ENCODE peak calls at places on chromosomes 2 and 18, in five cellular contexts. L is NCI-H774, R is NCI-H1092 treated with DMSO at 0.1 percent for 48 hours, K is dorsolateral prefrontal cortex, I is astrocyte of the cerebellum. W is an unnamed sample.

GRCh38 chr2:230267556-230267955 is 42.0 kb downstream of the SP140 start:
- DNase-seq in L (no peak), R (no peak), K (no peak), I (no peak), W (no peak)

GRCh38 chr2:173171924-173172643 is 96.4 kb downstream of the MAP3K20 start:
- DNase-seq in L (no peak), R (no peak), K (no peak), I (no peak), W (no peak)

GRCh38 chr18:48816554-48816953 is 134.2 kb downstream of the SMAD7 start:
- DNase-seq in L (no peak), R (no peak), K (peak; percentile 1), I (no peak), W (no peak)

GRCh38 chr2:237181844-237182243 is 96.2 kb downstream of the COPS8 start:
- DNase-seq in L (no peak), R (no peak), K (no peak), I (peak; percentile 68), W (no peak)

GRCh38 chr2:88281302-88282217 is 111.4 kb downstream of the THNSL2 start:
- DNase-seq in L (no peak), R (no peak), K (no peak), I (no peak), W (no peak)

GRCh38 chr2:113027691-113028090 is 22.4 kb downstream of the IL36A start:
- DNase-seq in L (no peak), R (no peak), K (no peak), I (no peak), W (no peak)

GRCh38 chr2:103788875-103789715 is 1027.3 kb downstream of the TMEM182 start:
- DNase-seq in L (no peak), R (peak; percentile 67), K (peak; percentile 11), I (peak; percentile 55), W (no peak)

GRCh38 chr18:9688036-9688741 is 19.9 kb upstream of the RAB31 start:
- DNase-seq in L (no peak), R (no peak), K (no peak), I (no peak), W (no peak)

GRCh38 chr2:101151141-101151858 is at the start of gene TBC1D8:
- DNase-seq in L (peak; percentile 87), R (peak; percentile 76), K (peak; percentile 69), I (no peak), W (peak; percentile 95)

GRCh38 chr2:137220438-137220998 is 455.2 kb downstream of the THSD7B start:
- DNase-seq in L (no peak), R (no peak), K (no peak), I (peak; percentile 57), W (no peak)

GRCh38 chr18:63180971-63181376 is 138.6 kb downstream of the BCL2 start:
- DNase-seq in L (no peak), R (no peak), K (no peak), I (no peak), W (peak; percentile 17)

GRCh38 chr18:8946046-8946838 is 156.3 kb upstream of the NDUFV2 start:
- DNase-seq in L (no peak), R (no peak), K (no peak), I (peak; percentile 95), W (no peak)

GRCh38 chr18:24544141-24544498 is 83.7 kb downstream of the HRH4 start:
- DNase-seq in L (peak; percentile 13), R (peak; percentile 61), K (peak; percentile 48), I (peak; percentile 15), W (peak; percentile 64)

GRCh38 chr18:31419457-31419932 is 28.0 kb upstream of the DSG3 start:
- DNase-seq in L (no peak), R (no peak), K (no peak), I (no peak), W (no peak)

GRCh38 chr2:234963785-234964615 is 12.2 kb downstream of the SH3BP4 start:
- DNase-seq in L (no peak), R (no peak), K (no peak), I (peak; percentile 95), W (no peak)

GRCh38 chr2:69770193-69770702 is 28.3 kb downstream of the ANXA4 start:
- DNase-seq in L (no peak), R (no peak), K (no peak), I (peak; percentile 57), W (peak; percentile 83)

GRCh38 chr2:20635698-20636584 is 15.0 kb downstream of the HS1BP3 start:
- DNase-seq in L (peak; percentile 67), R (peak; percentile 63), K (peak; percentile 90), I (no peak), W (peak; percentile 19)

GRCh38 chr2:99382163-99382562 is 45.0 kb downstream of the EIF5B start:
- DNase-seq in L (no peak), R (no peak), K (no peak), I (no peak), W (no peak)

GRCh38 chr2:20671036-20671735 is 4.2 kb downstream of the GDF7 start:
- DNase-seq in L (no peak), R (no peak), K (no peak), I (no peak), W (no peak)

GRCh38 chr2:68302281-68302680 is 17.5 kb downstream of the CNRIP1 start:
- DNase-seq in L (no peak), R (no peak), K (no peak), I (no peak), W (no peak)

GRCh38 chr2:144950874-144951560 is 431.1 kb upstream of the ZEB2 start:
- DNase-seq in L (no peak), R (no peak), K (no peak), I (peak; percentile 40), W (no peak)

GRCh38 chr2:175402591-175402990 is 221.1 kb upstream of the ATP5MC3 start:
- DNase-seq in L (no peak), R (no peak), K (no peak), I (no peak), W (peak; percentile 39)

GRCh38 chr2:26807788-26808460 is 22.1 kb downstream of the CENPA start:
- DNase-seq in L (no peak), R (no peak), K (peak; percentile 54), I (no peak), W (no peak)

GRCh38 chr2:173427887-173428683 is 73.4 kb downstream of the CDCA7 start:
- DNase-seq in L (no peak), R (no peak), K (no peak), I (peak; percentile 49), W (no peak)

GRCh38 chr2:1882471-1882870 is 138.2 kb upstream of the PXDN start:
- DNase-seq in L (no peak), R (no peak), K (no peak), I (no peak), W (no peak)

GRCh38 chr18:45557779-45558178 is 57.5 kb upstream of the SLC14A2 start:
- DNase-seq in L (no peak), R (no peak), K (no peak), I (no peak), W (no peak)

GRCh38 chr18:74869904-74870863 is 272.5 kb downstream of the ZNF407 start:
- DNase-seq in L (no peak), R (no peak), K (no peak), I (no peak), W (no peak)

GRCh38 chr18:45402485-45403056 is 212.7 kb upstream of the SLC14A2 start:
- DNase-seq in L (no peak), R (no peak), K (no peak), I (peak; percentile 8), W (no peak)